ENCODE peak calls at places on chromosomes 7 and 10, in four cellular contexts. D is A549, Y is HepG2, Q is H1. J is an unnamed sample.

GRCh38 chr10:5526691-5527331 is 2.0 kb downstream of the CALML3 start:
- DNase-seq in Q (no peak), D (no peak), Y (no peak), J (no peak)

GRCh38 chr7:144027070-144027469 is 21.7 kb upstream of the OR2A5 start:
- DNase-seq in Y (peak), D (peak), Q (no peak), J (no peak)

GRCh38 chr7:2759736-2760097 is 71.7 kb downstream of the AMZ1 start:
- DNase-seq in D (no peak), Q (no peak), Y (no peak), J (no peak)

GRCh38 chr7:45582868-45583277 is 8.7 kb downstream of the ADCY1 start:
- DNase-seq in D (no peak), Y (no peak), Q (no peak), J (no peak)

GRCh38 chr7:97871659-97872024 is 566 bp downstream of the ASNS start:
- DNase-seq in Q (no peak), D (no peak), Y (no peak), J (peak)

GRCh38 chr10:43649149-43649523 is 455 bp upstream of the ZNF32 start:
- DNase-seq in D (no peak), Y (no peak), Q (no peak), J (no peak)

GRCh38 chr7:125118444-125118843 is 188.8 kb upstream of the POT1 start:
- DNase-seq in Y (no peak), D (no peak), Q (no peak), J (no peak)

GRCh38 chr10:69898524-69898923 is 96.8 kb downstream of the COL13A1 start:
- DNase-seq in D (no peak), Y (no peak), Q (no peak), J (no peak)

GRCh38 chr10:69421611-69422308 is 5.0 kb upstream of the TACR2 start:
- DNase-seq in Q (no peak), Y (no peak), D (no peak), J (no peak)

GRCh38 chr7:16365952-16366351 is 55.4 kb downstream of the CRPPA start:
- DNase-seq in D (no peak), Q (no peak), Y (no peak), J (no peak)

GRCh38 chr10:69201045-69201444 is 19.1 kb upstream of the HKDC1 start:
- DNase-seq in D (no peak), Q (no peak), Y (no peak), J (no peak)

GRCh38 chr10:101563497-101564040 is 24.5 kb downstream of the POLL start:
- DNase-seq in Q (no peak), D (no peak), Y (no peak), J (no peak)

GRCh38 chr10:101690461-101690860 is 4.5 kb downstream of the FBXW4 start:
- DNase-seq in Q (no peak), D (no peak), Y (no peak), J (no peak)

GRCh38 chr7:139895141-139895829 is 66.2 kb downstream of the TBXAS1 start:
- DNase-seq in Q (no peak), D (no peak), Y (no peak), J (no peak)

GRCh38 chr7:155981703-155982102 is 169.4 kb upstream of the SHH start:
- DNase-seq in D (no peak), Q (no peak), Y (no peak), J (no peak)

GRCh38 chr10:44860811-44861751 is 50.1 kb upstream of the TMEM72 start:
- DNase-seq in D (peak), Y (peak), Q (no peak), J (no peak)

GRCh38 chr10:58054881-58055280 is 212.8 kb downstream of the IPMK start:
- DNase-seq in D (no peak), Y (no peak), Q (no peak), J (no peak)

GRCh38 chr7:122350701-122351100 is 46.2 kb upstream of the FEZF1 start:
- DNase-seq in Q (no peak), Y (no peak), D (no peak), J (no peak)

GRCh38 chr10:74888947-74889661 is 62.7 kb downstream of the KAT6B start:
- DNase-seq in D (no peak), Q (no peak), Y (peak), J (no peak)

GRCh38 chr7:76310102-76310957 is 7.9 kb downstream of the HSPB1 start:
- DNase-seq in Y (no peak), Q (no peak), D (no peak), J (peak)

GRCh38 chr10:25556457-25556856 is 377.6 kb upstream of the MYO3A start:
- DNase-seq in Y (no peak), D (peak), Q (no peak), J (peak)

GRCh38 chr10:514137-514671 is 175.3 kb downstream of the DIP2C start:
- DNase-seq in Q (no peak), Y (peak), D (no peak), J (no peak)

GRCh38 chr10:132109341-132110072 is 43.8 kb downstream of the JAKMIP3 start:
- DNase-seq in Q (no peak), D (no peak), Y (no peak), J (no peak)

GRCh38 chr7:101589976-101590662 is 39.0 kb downstream of the MYL10 start:
- DNase-seq in Q (no peak), Y (no peak), D (no peak), J (no peak)

GRCh38 chr10:3090914-3091313 is 23.6 kb downstream of the PFKP start:
- DNase-seq in Y (peak), D (peak), Q (no peak), J (no peak)

GRCh38 chr7:46485481-46486065 is 564.5 kb upstream of the IGFBP3 start:
- DNase-seq in Q (no peak), Y (no peak), D (peak), J (no peak)

GRCh38 chr7:151249034-151249731 is 689 bp upstream of the SMARCD3 start:
- DNase-seq in D (peak), Y (no peak), Q (no peak), J (peak)

GRCh38 chr7:78197447-78197846 is 398.9 kb downstream of the PHTF2 start:
- DNase-seq in Q (no peak), D (no peak), Y (no peak), J (no peak)
- TF ChIP-seq RNF2 in Q (no peak), D (no peak), Y (no peak), J (no peak)

DNA sequence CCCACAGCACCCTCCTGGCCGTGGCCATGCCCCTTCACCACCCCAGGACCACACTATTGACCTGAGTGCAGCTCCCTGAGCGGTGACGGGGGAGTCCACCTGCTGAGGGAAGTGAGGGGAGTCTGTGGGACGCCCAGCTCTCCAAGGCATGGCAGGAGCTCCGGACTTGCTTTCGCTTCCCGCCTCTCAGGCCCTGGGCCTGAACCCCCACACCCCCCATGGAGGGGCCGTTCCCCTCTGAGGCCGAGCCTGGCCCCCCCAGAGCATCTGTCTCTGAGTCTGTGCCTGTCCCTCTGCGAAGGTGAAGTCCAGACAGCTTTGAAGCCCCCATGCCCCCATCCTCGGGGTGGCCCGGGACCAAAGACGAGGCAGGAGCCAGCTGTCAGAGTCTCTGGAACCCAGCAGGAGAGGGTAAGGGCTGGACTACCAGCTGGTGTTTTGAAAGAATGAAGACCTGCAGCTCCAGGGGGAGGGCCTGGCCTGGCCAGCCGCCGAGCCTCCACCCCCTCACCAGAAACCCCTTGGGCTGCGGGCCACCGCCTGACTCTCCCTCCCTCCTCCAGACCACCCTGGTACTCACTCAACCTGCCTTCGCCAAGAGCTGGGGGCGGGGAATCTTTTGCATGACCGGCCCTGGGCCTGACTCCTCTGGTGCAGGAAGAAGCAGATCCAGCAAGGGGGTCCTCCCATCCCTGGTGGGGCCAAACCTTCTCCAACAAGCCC is 114.0 kb downstream of the PDGFA start:
- DNase-seq in Y (no peak), Q (no peak), D (no peak), J (no peak)
- TF ChIP-seq RNF2 in Y (no peak), Q (no peak), D (no peak), J (no peak)

GRCh38 chr10:125035136-125035535 is 93.2 kb downstream of the ZRANB1 start:
- DNase-seq in Q (no peak), Y (peak), D (peak), J (no peak)
- TF ChIP-seq RNF2 in Q (no peak), Y (no peak), D (no peak), J (no peak)

GRCh38 chr7:14821757-14822480 is 80.6 kb downstream of the DGKB start:
- DNase-seq in Q (no peak), Y (no peak), D (no peak), J (no peak)
- TF ChIP-seq RNF2 in Q (no peak), Y (no peak), D (no peak), J (no peak)

GRCh38 chr7:82166666-82167065 is 276.9 kb downstream of the CACNA2D1 start:
- DNase-seq in D (no peak), Q (no peak), Y (no peak), J (no peak)
- TF ChIP-seq RNF2 in D (no peak), Q (no peak), Y (no peak), J (no peak)